ENCODE peak calls at places on chromosomes 2 and 18, in six cellular contexts. L is IMR-90, B is fibroblast of pulmonary artery, V is OCI-LY7, S is suprapubic skin, N is AG04449. Q is an unnamed sample.

GRCh38 chr18:10562773-10563160 is 36.9 kb downstream of the NAPG start:
- DNase-seq in S (no peak), N (no peak), V (no peak), B (no peak), L (peak; percentile 20), Q (peak; percentile 52)

GRCh38 chr2:207630491-207630890 is 5.3 kb upstream of the METTL21A start:
- DNase-seq in S (no peak), N (no peak), V (peak; percentile 48), B (no peak), L (no peak), Q (no peak)

GRCh38 chr2:216117566-216117965 is 8.4 kb downstream of the XRCC5 start:
- DNase-seq in S (no peak), N (no peak), B (peak; percentile 23), V (no peak), L (peak; percentile 77), Q (no peak)

GRCh38 chr2:121128741-121129659 is 156.0 kb downstream of the TFCP2L1 start:
- DNase-seq in S (peak; percentile 67), B (peak; percentile 18), L (no peak), N (no peak), V (peak; percentile 20), Q (peak; percentile 51)

GRCh38 chr2:120740765-120741513 is 5.3 kb downstream of the GLI2 start:
- DNase-seq in V (no peak), S (no peak), N (no peak), B (no peak), L (peak; percentile 41), Q (peak; percentile 52)

GRCh38 chr18:62827397-62827796 is 112.1 kb downstream of the PHLPP1 start:
- DNase-seq in S (no peak), V (no peak), N (no peak), B (no peak), L (no peak), Q (no peak)

GRCh38 chr18:46110406-46110805 is 6.2 kb downstream of the HAUS1 start:
- DNase-seq in V (no peak), B (no peak), L (no peak), N (no peak), S (no peak), Q (no peak)

GRCh38 chr18:77065221-77065981 is 67.2 kb downstream of the MBP start:
- DNase-seq in S (no peak), V (no peak), N (peak; percentile 65), B (peak; percentile 98), L (peak; percentile 94), Q (peak; percentile 99)

GRCh38 chr18:48060947-48061346 is 130.5 kb upstream of the SMAD2 start:
- DNase-seq in B (no peak), V (no peak), L (no peak), S (no peak), N (no peak), Q (no peak)

GRCh38 chr18:2348003-2348402 is 223.3 kb downstream of the METTL4 start:
- DNase-seq in B (no peak), N (no peak), S (no peak), L (no peak), V (peak; percentile 21), Q (no peak)

GRCh38 chr2:137435176-137435575 is 529.1 kb upstream of the HNMT start:
- DNase-seq in L (no peak), N (no peak), B (no peak), V (no peak), S (no peak), Q (no peak)

GRCh38 chr2:182715121-182715895 is 749 bp upstream of the DNAJC10 start:
- DNase-seq in V (peak; percentile 44), B (peak; percentile 38), N (no peak), S (no peak), L (peak; percentile 42), Q (peak; percentile 52)

GRCh38 chr2:41920181-41920580 is 127.6 kb upstream of the PKDCC start:
- DNase-seq in L (no peak), N (no peak), S (no peak), V (no peak), B (no peak), Q (no peak)

GRCh38 chr2:240595381-240596079 is 9.0 kb downstream of the CAPN10 start:
- DNase-seq in S (peak; percentile 57), B (no peak), L (no peak), N (no peak), V (peak; percentile 43), Q (peak; percentile 51)

GRCh38 chr2:191114403-191114886 is 36.3 kb downstream of the STAT4 start:
- DNase-seq in N (no peak), V (no peak), S (no peak), B (peak; percentile 43), L (peak; percentile 18), Q (peak; percentile 51)

GRCh38 chr2:143034292-143035074 is 94.7 kb upstream of the ARHGAP15 start:
- DNase-seq in L (peak; percentile 82), S (no peak), N (peak; percentile 40), B (peak; percentile 89), V (peak; percentile 86), Q (peak; percentile 88)

GRCh38 chr18:48834421-48835011 is 116.2 kb downstream of the SMAD7 start:
- DNase-seq in B (peak; percentile 90), N (peak; percentile 74), S (peak; percentile 84), V (peak; percentile 52), L (peak; percentile 96), Q (peak; percentile 93)

GRCh38 chr18:36352384-36352783 is 54.9 kb downstream of the FHOD3 start:
- DNase-seq in S (no peak), L (peak; percentile 95), V (no peak), N (peak; percentile 65), B (peak; percentile 96), Q (peak; percentile 81)

GRCh38 chr2:46615555-46616487 is 136.5 kb downstream of the TMEM247 start:
- DNase-seq in L (peak; percentile 14), V (peak; percentile 50), N (no peak), B (no peak), S (no peak), Q (peak; percentile 24)

GRCh38 chr2:218272531-218273212 is 2.4 kb downstream of the PNKD start:
- DNase-seq in N (peak; percentile 55), B (peak; percentile 93), L (peak; percentile 84), V (peak; percentile 91), S (peak; percentile 95), Q (peak; percentile 93)

GRCh38 chr2:136422512-136422911 is 304.6 kb upstream of the CXCR4 start:
- DNase-seq in S (no peak), V (no peak), L (no peak), B (peak; percentile 1), N (no peak), Q (no peak)

GRCh38 chr2:136423516-136423996 is 305.6 kb upstream of the CXCR4 start:
- DNase-seq in N (no peak), B (peak; percentile 60), S (peak; percentile 66), V (peak; percentile 94), L (peak; percentile 47), Q (peak; percentile 65)

GRCh38 chr2:136420346-136420745 is 302.4 kb upstream of the CXCR4 start:
- DNase-seq in S (no peak), N (no peak), B (no peak), L (no peak), V (no peak), Q (no peak)

GRCh38 chr2:136424112-136424511 is 306.2 kb upstream of the CXCR4 start:
- DNase-seq in L (no peak), V (peak; percentile 14), B (no peak), S (no peak), N (no peak), Q (no peak)
- TF ChIP-seq CTCF in L (no peak), V (no peak), B (no peak), S (no peak), N (no peak), Q (no peak)

GRCh38 chr2:72914226-72915075 is 2.9 kb upstream of the EMX1 start:
- DNase-seq in V (no peak), N (no peak), S (peak; percentile 29), B (no peak), L (no peak), Q (no peak)

GRCh38 chr2:72911256-72911655 is 6.1 kb upstream of the EMX1 start:
- DNase-seq in N (no peak), V (no peak), S (no peak), B (no peak), L (no peak), Q (no peak)

GRCh38 chr2:72915907-72916742 is 1.2 kb upstream of the EMX1 start:
- DNase-seq in L (no peak), N (no peak), V (peak; percentile 42), B (no peak), S (peak; percentile 61), Q (no peak)

GRCh38 chr2:72915076-72915906 is 2.0 kb upstream of the EMX1 start:
- DNase-seq in S (peak; percentile 44), L (no peak), V (no peak), N (no peak), B (no peak), Q (no peak)

GRCh38 chr2:72913531-72914225 is 3.6 kb upstream of the EMX1 start:
- DNase-seq in V (no peak), S (peak; percentile 40), N (no peak), L (no peak), B (no peak), Q (no peak)
- H3K4me3 ChIP-seq in V (no peak overlapping the region), S (no peak overlapping the region), N (no peak overlapping the region), L (no peak overlapping the region), B (no peak overlapping the region), Q (no peak overlapping the region)

DNA sequence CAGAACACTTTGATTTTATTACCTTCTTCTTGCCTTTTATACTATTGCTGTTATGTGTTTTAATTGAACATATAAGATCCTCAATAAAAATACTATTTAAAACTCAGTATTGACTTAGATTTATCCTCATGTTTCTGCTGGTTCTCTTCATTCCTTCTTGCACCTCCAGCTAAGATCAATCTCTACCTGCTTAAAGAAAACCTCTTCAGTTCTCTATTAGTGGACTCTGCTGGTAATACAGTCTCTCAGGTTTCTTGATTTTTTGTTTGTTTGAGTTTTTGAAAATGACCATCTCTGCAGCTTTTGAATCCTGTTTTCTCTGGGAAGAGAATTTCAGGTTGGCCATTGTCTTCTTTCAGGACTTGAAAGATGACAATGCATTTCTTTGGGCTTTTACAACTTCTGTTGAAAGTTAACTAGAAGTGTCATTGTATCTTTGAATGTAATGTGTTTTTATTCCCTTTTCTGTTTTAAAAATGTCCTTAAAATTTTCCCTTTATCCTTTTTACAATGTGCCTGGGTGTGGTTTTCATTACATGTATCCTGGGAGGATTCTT is 29.8 kb upstream of the TMEM131 start:
- DNase-seq in N (no peak), S (no peak), L (no peak), B (no peak), V (no peak), Q (no peak)
- TF ChIP-seq CTCF in N (no peak), S (no peak), L (no peak), B (no peak), V (no peak), Q (no peak)

DNA sequence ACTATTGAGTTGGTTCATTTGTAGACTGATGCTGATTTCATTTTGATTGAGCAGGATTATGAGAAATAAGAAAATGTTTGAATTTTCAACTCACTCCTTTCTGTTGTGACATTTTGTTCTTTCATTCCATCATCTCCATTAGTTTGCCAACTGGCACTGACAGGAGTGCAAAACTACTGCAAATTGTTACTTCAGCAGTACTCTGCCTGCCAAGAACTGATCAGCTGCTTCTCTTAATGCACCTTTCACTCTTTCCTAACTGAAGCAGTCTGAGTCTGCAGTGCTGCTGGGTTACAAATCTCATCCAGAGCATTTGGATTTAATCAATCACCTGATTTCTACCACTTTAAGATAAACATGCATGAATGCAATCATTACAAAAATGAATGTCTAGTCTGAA is 70.9 kb downstream of the TMEFF2 start:
- DNase-seq in V (no peak), B (peak; percentile 30), L (peak; percentile 4), N (no peak), S (no peak), Q (peak; percentile 34)
- H3K4me3 ChIP-seq in V (no peak overlapping the region), B (no peak overlapping the region), L (no peak overlapping the region), N (no peak overlapping the region), S (no peak overlapping the region), Q (no peak overlapping the region)

GRCh38 chr2:239494578-239494977 is 93.8 kb upstream of the HDAC4 start:
- DNase-seq in V (no peak), S (no peak), N (no peak), B (no peak), L (no peak), Q (no peak)
- TF ChIP-seq CTCF in V (no peak), S (no peak), N (no peak), B (no peak), L (no peak), Q (no peak)